ENCODE peak calls at places on chromosomes 6 and 20, in six cellular contexts. U is ovary, D is MCF 10A, V is Peyer's patch, Q is RWPE1, M is esophagus squamous epithelium. R is an unnamed sample.

GRCh38 chr6:43744931-43745727 is 24.9 kb upstream of the VEGFA start:
- DNase-seq in U (no peak), D (no peak), V (no peak), Q (no peak), M (no peak), R (no peak)

GRCh38 chr6:123715243-123715863 is 78.6 kb upstream of the TRDN start:
- DNase-seq in U (no peak), D (peak; percentile 51), V (no peak), Q (peak; percentile 5), M (no peak), R (peak; percentile 49)

GRCh38 chr6:24600903-24601302 is 45.1 kb downstream of the KIAA0319 start:
- DNase-seq in U (no peak), D (no peak), V (no peak), Q (no peak), M (no peak), R (no peak)

GRCh38 chr6:133265066-133265465 is 23.9 kb downstream of the EYA4 start:
- DNase-seq in U (no peak), D (no peak), V (no peak), Q (no peak), M (no peak), R (no peak)

GRCh38 chr20:25508083-25508770 is 77.1 kb downstream of the NINL start:
- DNase-seq in U (peak; percentile 62), D (peak; percentile 87), V (peak; percentile 70), Q (no peak), M (no peak), R (no peak)

GRCh38 chr6:109891924-109892323 is 86.2 kb upstream of the GPR6 start:
- DNase-seq in U (no peak), D (no peak), V (no peak), Q (no peak), M (no peak), R (peak; percentile 26)

GRCh38 chr6:40779399-40779798 is 192.2 kb upstream of the LRFN2 start:
- DNase-seq in U (no peak), D (peak; percentile 38), V (no peak), Q (peak; percentile 39), M (no peak), R (no peak)

GRCh38 chr6:55448446-55448845 is 121.2 kb downstream of the GFRAL start:
- DNase-seq in U (no peak), D (no peak), V (no peak), Q (no peak), M (no peak), R (no peak)

GRCh38 chr20:25543068-25543467 is 42.3 kb downstream of the NINL start:
- DNase-seq in U (no peak), D (peak; percentile 45), V (no peak), Q (no peak), M (no peak), R (no peak)

GRCh38 chr20:32479697-32480140 is 105.4 kb downstream of the NOL4L start:
- DNase-seq in U (peak; percentile 7), D (no peak), V (peak; percentile 64), Q (no peak), M (no peak), R (no peak)

GRCh38 chr6:113909224-113909856 is 52.2 kb downstream of the MARCKS start:
- DNase-seq in U (no peak), D (peak; percentile 61), V (no peak), Q (peak; percentile 43), M (no peak), R (no peak)

GRCh38 chr6:5513393-5513792 is 252.1 kb downstream of the FARS2 start:
- DNase-seq in U (no peak), D (no peak), V (no peak), Q (no peak), M (no peak), R (no peak)

GRCh38 chr6:102749210-102749971 is 1355.9 kb downstream of the GRIK2 start:
- DNase-seq in U (no peak), D (no peak), V (no peak), Q (no peak), M (no peak), R (no peak)

DNA sequence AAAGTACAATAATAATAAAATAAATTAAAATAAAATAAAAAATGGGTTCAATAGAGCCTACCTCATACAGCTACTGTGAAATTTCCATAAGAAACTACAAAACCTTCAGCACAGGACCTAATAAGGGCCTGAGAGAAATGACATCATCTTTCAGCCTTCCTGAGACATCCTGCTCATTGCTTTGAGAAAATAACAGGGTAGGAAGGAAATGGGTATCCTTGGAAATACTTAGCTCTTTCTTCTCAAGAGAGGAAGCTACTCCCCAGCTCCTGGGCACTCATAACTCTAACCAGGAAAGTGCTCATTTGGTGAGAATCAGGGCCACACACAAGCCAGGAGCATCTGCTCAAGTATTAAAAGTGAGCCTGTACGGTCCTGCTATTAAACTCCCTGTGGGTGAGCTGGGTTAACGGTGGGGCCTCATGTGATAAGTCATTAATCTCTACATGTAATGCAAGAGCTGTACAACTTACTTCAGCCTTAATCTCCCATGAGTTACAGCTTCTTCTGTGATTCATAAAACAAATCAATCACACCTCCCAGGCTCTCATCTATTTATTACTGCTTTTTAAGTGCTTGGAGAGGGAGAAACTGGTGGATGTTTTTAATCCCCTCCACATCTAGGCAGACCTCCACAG is 141.4 kb downstream of the MAFB start:
- DNase-seq in U (no peak), D (no peak), V (no peak), Q (no peak), M (no peak), R (no peak)
- TF ChIP-seq CTCF in U (no peak), D (no peak), V (no peak), Q (no peak), M (no peak), R (no peak)

GRCh38 chr6:157840776-157841175 is 17.7 kb downstream of the SNX9 start:
- DNase-seq in U (no peak), D (peak; percentile 29), V (no peak), Q (no peak), M (no peak), R (no peak)

GRCh38 chr6:157841211-157841840 is 18.3 kb downstream of the SNX9 start:
- DNase-seq in U (no peak), D (peak; percentile 76), V (no peak), Q (peak; percentile 66), M (no peak), R (no peak)

GRCh38 chr6:157839606-157840005 is 16.6 kb downstream of the SNX9 start:
- DNase-seq in U (no peak), D (no peak), V (no peak), Q (no peak), M (no peak), R (no peak)

GRCh38 chr6:157838718-157839430 is 15.8 kb downstream of the SNX9 start:
- DNase-seq in U (no peak), D (no peak), V (no peak), Q (no peak), M (no peak), R (no peak)

GRCh38 chr6:157840261-157840660 is 17.2 kb downstream of the SNX9 start:
- DNase-seq in U (no peak), D (no peak), V (no peak), Q (no peak), M (no peak), R (no peak)
- TF ChIP-seq CTCF in U (no peak), D (no peak), V (no peak), Q (no peak), M (no peak), R (no peak)

GRCh38 chr6:165098165-165098564 is 211.2 kb downstream of the C6orf118 start:
- DNase-seq in U (no peak), D (no peak), V (no peak), Q (no peak), M (no peak), R (no peak)
- TF ChIP-seq CTCF in U (no peak), D (no peak), V (no peak), Q (no peak), M (no peak), R (no peak)

GRCh38 chr6:157763129-157763893 is 59.7 kb upstream of the SNX9 start:
- DNase-seq in U (peak; percentile 56), D (peak; percentile 98), V (peak; percentile 95), Q (peak; percentile 97), M (peak; percentile 36), R (peak; percentile 23)

GRCh38 chr6:157761926-157762325 is 61.1 kb upstream of the SNX9 start:
- DNase-seq in U (no peak), D (no peak), V (no peak), Q (no peak), M (no peak), R (no peak)

GRCh38 chr6:157763894-157764345 is 59.1 kb upstream of the SNX9 start:
- DNase-seq in U (no peak), D (no peak), V (no peak), Q (no peak), M (no peak), R (no peak)

GRCh38 chr6:157761331-157761921 is 61.6 kb upstream of the SNX9 start:
- DNase-seq in U (no peak), D (peak; percentile 65), V (no peak), Q (peak; percentile 38), M (no peak), R (no peak)

GRCh38 chr6:157762636-157763035 is 60.4 kb upstream of the SNX9 start:
- DNase-seq in U (no peak), D (no peak), V (no peak), Q (no peak), M (no peak), R (no peak)
- TF ChIP-seq CTCF in U (no peak), D (no peak), V (no peak), Q (no peak), M (no peak), R (no peak)

R was measured in testis.